ENCODE peak calls at places on chromosomes 4 and X, in six cellular contexts. Y is tibial nerve, S is ascending aorta, N is fibroblast of lung, F is PC-3, K is endodermal cell. L is an unnamed sample.

GRCh38 chrX:147958316-147958715 is 22.8 kb upstream of the FMR1NB start:
- DNase-seq in Y (no peak), S (no peak), N (peak; percentile 64), F (peak; percentile 10), K (no peak), L (peak; percentile 39)

GRCh38 chr4:144374065-144374464 is 233.5 kb upstream of the GYPA start:
- DNase-seq in Y (no peak), S (no peak), N (no peak), F (no peak), K (peak; percentile 80), L (no peak)

GRCh38 chr4:78722880-78723279 is 53.3 kb upstream of the BMP2K start:
- DNase-seq in Y (no peak), S (no peak), N (no peak), F (no peak), K (no peak), L (no peak)

GRCh38 chr4:110245567-110245966 is 47.2 kb upstream of the ELOVL6 start:
- DNase-seq in Y (no peak), S (no peak), N (peak; percentile 68), F (peak; percentile 60), K (no peak), L (peak; percentile 20)

GRCh38 chr4:101981756-101982155 is 191.2 kb downstream of the BANK1 start:
- DNase-seq in Y (no peak), S (no peak), N (peak; percentile 55), F (peak; percentile 93), K (peak; percentile 41), L (peak; percentile 85)

GRCh38 chr4:4426511-4427477 is 39.9 kb downstream of the NSG1 start:
- DNase-seq in Y (no peak), S (no peak), N (peak; percentile 42), F (no peak), K (peak; percentile 92), L (no peak)

GRCh38 chr4:13169731-13170130 is 314.4 kb downstream of the RAB28 start:
- DNase-seq in Y (no peak), S (no peak), N (peak; percentile 58), F (no peak), K (no peak), L (no peak)

GRCh38 chr4:1463927-1464540 is 57.8 kb upstream of the NKX1-1 start:
- DNase-seq in Y (no peak), S (no peak), N (no peak), F (no peak), K (no peak), L (no peak)

GRCh38 chr4:156962551-156962974 is 9.0 kb downstream of the PDGFC start:
- DNase-seq in Y (no peak), S (peak; percentile 9), N (peak; percentile 92), F (peak; percentile 73), K (no peak), L (no peak)

GRCh38 chrX:3141031-3141430 is 99.8 kb downstream of the ARSF start:
- DNase-seq in Y (no peak), S (no peak), N (peak; percentile 72), F (no peak), K (no peak), L (no peak)

GRCh38 chr4:47145630-47146029 is 114.3 kb downstream of the GABRB1 start:
- DNase-seq in Y (no peak), S (no peak), N (peak; percentile 93), F (no peak), K (no peak), L (peak; percentile 36)

GRCh38 chr4:6992728-6993655 is 50.2 kb upstream of the TADA2B start:
- DNase-seq in Y (no peak), S (no peak), N (peak; percentile 59), F (peak; percentile 38), K (no peak), L (peak; percentile 68)

GRCh38 chr4:84100071-84100470 is 399.0 kb downstream of the NKX6-1 start:
- DNase-seq in Y (no peak), S (no peak), N (no peak), F (no peak), K (no peak), L (no peak)

GRCh38 chrX:70960728-70961127 is 29.8 kb upstream of the SLC7A3 start:
- DNase-seq in Y (no peak), S (no peak), N (no peak), F (peak; percentile 19), K (no peak), L (no peak)

GRCh38 chrX:69150294-69150960 is 14.8 kb downstream of the PJA1 start:
- DNase-seq in Y (no peak), S (no peak), N (no peak), F (peak; percentile 93), K (peak; percentile 85), L (peak; percentile 79)

GRCh38 chr4:7169134-7169533 is 23.2 kb upstream of the SORCS2 start:
- DNase-seq in Y (no peak), S (no peak), N (no peak), F (no peak), K (peak; percentile 26), L (no peak)

GRCh38 chr4:169005453-169006099 is 4.5 kb downstream of the CBR4 start:
- DNase-seq in Y (no peak), S (no peak), N (no peak), F (no peak), K (no peak), L (no peak)

GRCh38 chr4:13126976-13127910 is 356.9 kb downstream of the RAB28 start:
- DNase-seq in Y (no peak), S (no peak), N (no peak), F (no peak), K (no peak), L (no peak)

GRCh38 chrX:37474478-37474877 is 97.0 kb upstream of the LANCL3 start:
- DNase-seq in Y (no peak), S (no peak), N (no peak), F (no peak), K (peak; percentile 49), L (no peak)

GRCh38 chrX:95835223-95835622 is 849.4 kb upstream of the DIAPH2 start:
- DNase-seq in Y (no peak), S (no peak), N (no peak), F (no peak), K (no peak), L (no peak)

GRCh38 chr4:168688584-168688983 is 191.7 kb downstream of the PALLD start:
- DNase-seq in Y (no peak), S (no peak), N (peak; percentile 46), F (no peak), K (no peak), L (no peak)

GRCh38 chrX:133482345-133483041 is 67.2 kb upstream of the GPC4 start:
- DNase-seq in Y (no peak), S (no peak), N (peak; percentile 58), F (peak; percentile 70), K (no peak), L (peak; percentile 72)

GRCh38 chr4:2432991-2433530 is 14.3 kb downstream of the CFAP99 start:
- DNase-seq in Y (no peak), S (no peak), N (peak; percentile 76), F (peak; percentile 32), K (peak; percentile 59), L (no peak)

GRCh38 chr4:2138846-2139500 is 79.8 kb downstream of the NAT8L start:
- DNase-seq in Y (no peak), S (no peak), N (no peak), F (no peak), K (no peak), L (no peak)

DNA sequence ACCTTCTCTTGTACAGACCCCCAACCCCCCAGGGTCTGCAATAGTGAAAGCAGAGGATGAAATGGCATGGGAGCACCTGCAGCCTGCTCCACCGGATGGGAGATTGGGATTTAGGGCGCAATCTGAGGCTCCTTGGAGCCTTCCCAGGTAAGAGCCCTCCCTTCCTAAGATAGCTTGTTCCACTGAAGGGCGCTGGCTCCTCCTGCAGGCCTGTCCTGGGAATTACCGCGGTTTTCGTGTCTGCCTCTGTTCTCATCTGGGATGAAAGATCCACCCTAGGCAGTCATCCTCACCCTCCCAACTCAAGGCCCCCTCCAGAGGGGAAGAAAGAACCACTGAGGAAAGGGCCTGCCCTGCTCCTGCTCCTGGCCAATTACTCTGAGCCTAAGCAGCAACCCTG is 547.6 kb downstream of the SMARCA1 start:
- DNase-seq in Y (no peak), S (no peak), N (no peak), F (peak; percentile 33), K (peak; percentile 93), L (peak; percentile 0)
- TF ChIP-seq CTCF in Y (peak; percentile 19), S (peak; percentile 6), N (no peak), F (peak; percentile 57), K (peak; percentile 95), L (peak; percentile 60)

GRCh38 chr4:26762650-26763049 is 98.0 kb upstream of the STIM2 start:
- DNase-seq in Y (no peak), S (no peak), N (peak; percentile 27), F (peak; percentile 29), K (no peak), L (peak; percentile 6)
- H3K27me3 ChIP-seq in Y (no peaks in the 10 kb centered on the region), S (no peaks in the 10 kb centered on the region), N (no peaks in the 10 kb centered on the region), F (no peaks in the 10 kb centered on the region), K (no peaks in the 10 kb centered on the region), L (no peaks in the 10 kb centered on the region)

DNA sequence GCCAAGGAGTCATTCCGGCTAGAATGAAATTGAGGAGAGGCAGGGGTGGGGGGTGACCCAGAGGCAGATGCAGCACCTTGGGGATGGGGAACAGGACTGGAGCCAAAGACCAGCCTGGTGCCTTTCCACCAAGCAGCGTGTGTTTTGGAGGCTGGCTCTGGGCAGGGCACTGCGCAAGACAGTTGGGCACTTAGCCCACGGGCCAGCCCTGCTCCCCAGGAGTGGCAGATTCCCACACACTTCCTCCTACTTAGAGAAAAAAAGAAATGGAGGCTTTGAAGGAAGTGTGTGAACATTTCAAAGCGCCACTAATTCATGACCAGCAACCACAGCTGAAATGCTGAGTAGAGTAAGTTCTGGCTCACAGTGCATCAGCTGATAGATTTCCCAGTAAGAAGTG is 54.9 kb upstream of the LGI2 start:
- DNase-seq in Y (no peak), S (no peak), N (no peak), F (no peak), K (no peak), L (no peak)
- TF ChIP-seq CTCF in Y (no peak), S (no peak), N (no peak), F (no peak), K (no peak), L (no peak)

DNA sequence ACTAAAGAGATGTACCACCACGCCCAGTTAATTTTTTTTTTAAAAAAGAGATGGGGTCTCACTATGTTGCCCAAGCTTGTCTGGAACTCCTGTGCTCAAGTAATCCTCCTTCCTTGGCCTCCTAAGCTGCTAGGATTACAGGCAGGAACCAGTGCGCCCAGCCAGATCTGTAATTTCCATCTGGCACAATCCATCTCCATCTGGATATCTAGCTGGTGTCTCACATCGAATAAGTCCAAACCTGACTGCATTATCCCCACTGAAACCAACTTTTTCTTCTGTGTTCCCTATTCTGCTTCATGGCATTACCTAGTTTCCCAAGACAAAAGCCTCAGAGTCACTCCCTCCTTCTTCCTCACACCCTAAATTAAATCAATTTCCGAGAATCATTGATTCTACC is 125.8 kb upstream of the TEX13C start:
- DNase-seq in Y (no peak), S (no peak), N (no peak), F (no peak), K (no peak), L (no peak)
- H3K27me3 ChIP-seq in Y (peaks cover 5% of the 10 kb centered on the region), S (no peaks in the 10 kb centered on the region), N (no peaks in the 10 kb centered on the region), F (no peaks in the 10 kb centered on the region), K (no peaks in the 10 kb centered on the region), L (no peaks in the 10 kb centered on the region)

GRCh38 chr4:85222561-85222960 is 252.4 kb upstream of the ARHGAP24 start:
- DNase-seq in Y (no peak), S (no peak), N (no peak), F (no peak), K (no peak), L (peak; percentile 25)

GRCh38 chr4:85233516-85233915 is 241.4 kb upstream of the ARHGAP24 start:
- DNase-seq in Y (no peak), S (no peak), N (no peak), F (no peak), K (no peak), L (no peak)

GRCh38 chr4:85228264-85228663 is 246.7 kb upstream of the ARHGAP24 start:
- DNase-seq in Y (no peak), S (no peak), N (no peak), F (peak; percentile 23), K (no peak), L (no peak)
- TF ChIP-seq CTCF in Y (no peak), S (no peak), N (no peak), F (peak; percentile 25), K (peak; percentile 51), L (no peak)